ENCODE peak calls at places on chromosomes 16 and 17, in four cellular contexts. D is WERI-Rb-1, P is progenitor cell of endocrine pancreas, B is esophagus squamous epithelium. A is an unnamed sample.

GRCh38 chr16:68259421-68259820 is 4.9 kb upstream of the SLC7A6 start:
- DNase-seq in D (no peak), P (no peak), B (no peak), A (no peak)

GRCh38 chr16:11316331-11317015 is 28.8 kb upstream of the RMI2 start:
- DNase-seq in D (no peak), P (no peak), B (no peak), A (peak; percentile 43)

GRCh38 chr16:7321661-7322060 is 11.0 kb upstream of the RBFOX1 start:
- DNase-seq in D (peak; percentile 87), P (no peak), B (no peak), A (peak; percentile 31)

GRCh38 chr16:2468142-2468724 is 2.9 kb upstream of the NTN3 start:
- DNase-seq in D (no peak), P (no peak), B (no peak), A (peak; percentile 82)

GRCh38 chr17:43722921-43723665 is 35.5 kb downstream of the SOST start:
- DNase-seq in D (peak; percentile 48), P (no peak), B (no peak), A (no peak)

GRCh38 chr16:84482001-84482891 is 22.2 kb downstream of the MEAK7 start:
- DNase-seq in D (no peak), P (no peak), B (no peak), A (no peak)

GRCh38 chr17:41177727-41178271 is at the start of gene KRTAP4-2:
- DNase-seq in D (no peak), P (no peak), B (no peak), A (peak; percentile 15)

GRCh38 chr16:17798721-17799120 is 328.0 kb upstream of the XYLT1 start:
- DNase-seq in D (no peak), P (no peak), B (no peak), A (no peak)

GRCh38 chr16:50297301-50298074 is 31.1 kb downstream of the ADCY7 start:
- DNase-seq in D (peak; percentile 97), P (no peak), B (no peak), A (peak; percentile 47)

GRCh38 chr16:23947838-23948237 is 112.1 kb downstream of the PRKCB start:
- DNase-seq in D (no peak), P (no peak), B (no peak), A (no peak)

GRCh38 chr16:68382296-68382718 is 66.0 kb downstream of the SMPD3 start:
- DNase-seq in D (no peak), P (no peak), B (no peak), A (no peak)

GRCh38 chr16:67673712-67674580 is 7.3 kb downstream of the C16orf86 start:
- DNase-seq in D (no peak), P (no peak), B (no peak), A (no peak)

GRCh38 chr16:57786632-57787518 is 15.4 kb downstream of the KIFC3 start:
- DNase-seq in D (no peak), P (no peak), B (no peak), A (no peak)

GRCh38 chr17:72118588-72119279 is 2.1 kb upstream of the SOX9 start:
- DNase-seq in D (peak; percentile 70), P (peak; percentile 68), B (no peak), A (peak; percentile 71)

GRCh38 chr16:57527027-57527426 is 9.3 kb downstream of the CCDC102A start:
- DNase-seq in D (no peak), P (no peak), B (no peak), A (no peak)

GRCh38 chr16:46690281-46691178 is 1.1 kb downstream of the ORC6 start:
- DNase-seq in D (no peak), P (no peak), B (no peak), A (peak; percentile 25)

GRCh38 chr16:27426423-27427408 is 24.7 kb downstream of the IL21R start:
- DNase-seq in D (no peak), P (peak; percentile 6), B (no peak), A (peak; percentile 5)

GRCh38 chr16:67490330-67491096 is 7.2 kb upstream of the AGRP start:
- DNase-seq in D (no peak), P (no peak), B (no peak), A (no peak)

GRCh38 chr16:30184430-30185140 is 1.2 kb downstream of the CORO1A start:
- DNase-seq in D (peak; percentile 8), P (no peak), B (no peak), A (peak; percentile 19)

GRCh38 chr17:46876353-46876887 is 25.0 kb downstream of the WNT9B start:
- DNase-seq in D (peak; percentile 66), P (peak; percentile 28), B (no peak), A (no peak)

GRCh38 chr17:4199818-4200402 is 56.9 kb downstream of the CYB5D2 start:
- DNase-seq in D (no peak), P (no peak), B (no peak), A (no peak)

GRCh38 chr16:83717814-83718213 is 90.0 kb upstream of the HSBP1 start:
- DNase-seq in D (no peak), P (no peak), B (no peak), A (no peak)

GRCh38 chr17:72423718-72424117 is 302.9 kb downstream of the SOX9 start:
- DNase-seq in D (no peak), P (no peak), B (no peak), A (no peak)

GRCh38 chr17:70875729-70876344 is 706.5 kb downstream of the KCNJ2 start:
- DNase-seq in D (no peak), P (no peak), B (no peak), A (no peak)

GRCh38 chr16:49617710-49618330 is 238.1 kb downstream of the ZNF423 start:
- DNase-seq in D (no peak), P (no peak), B (no peak), A (no peak)

GRCh38 chr17:33097411-33097810 is 105.8 kb downstream of the SPACA3 start:
- DNase-seq in D (no peak), P (no peak), B (no peak), A (no peak)

GRCh38 chr17:48278755-48279491 is 151.1 kb downstream of the SKAP1 start:
- DNase-seq in D (no peak), P (no peak), B (no peak), A (no peak)

GRCh38 chr17:48915459-48916282 is 7.5 kb downstream of the UBE2Z start:
- DNase-seq in D (no peak), P (no peak), B (no peak), A (no peak)

GRCh38 chr16:84058664-84059063 is 16.1 kb upstream of the SLC38A8 start:
- DNase-seq in D (no peak), P (no peak), B (no peak), A (no peak)

GRCh38 chr17:76493505-76494167 is 7.6 kb downstream of the RHBDF2 start:
- DNase-seq in D (no peak), P (no peak), B (no peak), A (no peak)

GRCh38 chr16:48112603-48113400 is 43.0 kb downstream of the ABCC12 start:
- DNase-seq in D (no peak), P (no peak), B (no peak), A (no peak)

GRCh38 chr17:15171433-15172047 is 93.6 kb downstream of the PMP22 start:
- DNase-seq in D (peak; percentile 83), P (peak; percentile 78), B (no peak), A (peak; percentile 86)

GRCh38 chr17:82416771-82417170 is 1.4 kb upstream of the HEXD start:
- DNase-seq in D (no peak), P (no peak), B (no peak), A (no peak)
- TF ChIP-seq CTCF in D (no peak), P (peak; percentile 23), B (no peak), A (peak; percentile 49)

DNA sequence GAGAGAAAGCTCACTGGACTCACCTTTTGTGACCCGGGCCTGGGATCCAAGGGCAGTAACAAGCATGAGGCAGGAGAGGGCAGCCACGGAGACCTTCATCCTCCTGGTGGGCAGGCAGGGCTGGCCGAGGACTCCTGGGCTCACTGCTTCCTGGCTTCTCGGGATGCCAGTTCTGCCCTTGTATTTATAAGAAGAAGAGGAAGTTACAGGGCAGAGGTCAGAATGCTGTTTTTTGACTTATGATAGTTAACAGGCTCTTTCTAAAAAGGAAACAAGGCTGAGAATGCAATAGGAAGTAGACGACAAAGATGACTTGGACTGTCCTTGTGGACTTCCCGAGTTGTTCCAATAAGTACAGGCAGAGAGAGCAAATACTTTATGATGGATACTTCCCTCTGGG is at the start of gene CCL23:
- DNase-seq in D (no peak), P (no peak), B (no peak), A (no peak)
- TF ChIP-seq CTCF in D (no peak), P (no peak), B (no peak), A (no peak)

GRCh38 chr16:69855587-69855986 is 93.5 kb downstream of the WWP2 start:
- DNase-seq in D (no peak), P (no peak), B (no peak), A (no peak)

GRCh38 chr16:69861276-69862030 is 89.7 kb upstream of the CLEC18A start:
- DNase-seq in D (no peak), P (no peak), B (no peak), A (no peak)

GRCh38 chr16:69858196-69859104 is 92.7 kb upstream of the CLEC18A start:
- DNase-seq in D (no peak), P (no peak), B (no peak), A (no peak)

GRCh38 chr16:69860233-69861231 is 90.6 kb upstream of the CLEC18A start:
- DNase-seq in D (no peak), P (no peak), B (no peak), A (no peak)

GRCh38 chr16:69859105-69859969 is 91.8 kb upstream of the CLEC18A start:
- DNase-seq in D (peak; percentile 69), P (no peak), B (no peak), A (peak; percentile 36)
- TF ChIP-seq CTCF in D (peak; percentile 63), P (peak; percentile 20), B (no peak), A (peak; percentile 39)

GRCh38 chr17:82231312-82231561 is 2.4 kb downstream of the SLC16A3 start:
- DNase-seq in D (no peak), P (no peak), B (no peak), A (no peak)
- TF ChIP-seq CTCF in D (no peak), P (no peak), B (no peak), A (peak; percentile 48)

DNA sequence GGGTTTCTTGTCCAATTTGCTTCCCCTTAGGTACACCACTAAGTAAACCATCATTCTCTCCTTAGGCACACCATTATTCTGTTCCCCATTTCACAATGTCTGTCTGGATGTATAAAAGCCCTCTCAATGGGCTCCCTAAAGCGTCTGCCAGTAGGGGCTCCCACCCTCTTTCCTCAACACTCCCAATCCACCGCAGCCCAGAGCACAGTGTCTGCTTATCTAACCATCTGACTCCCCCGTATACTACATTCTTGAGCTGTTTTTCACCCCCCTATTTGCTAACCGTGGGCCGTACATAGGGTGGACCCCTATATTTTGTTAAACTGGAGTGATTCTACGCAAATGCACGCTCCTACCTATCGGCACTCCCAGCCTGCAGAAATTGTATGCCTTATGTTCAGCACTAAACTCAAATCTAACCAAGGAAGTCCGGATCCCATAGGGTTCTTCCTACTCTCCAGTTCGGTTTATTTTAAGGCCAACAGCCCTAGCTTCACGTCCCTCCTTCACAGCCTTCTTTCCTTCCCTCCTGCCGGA is 674 bp upstream of the PSMD3 start:
- DNase-seq in D (peak; percentile 78), P (peak; percentile 13), B (no peak), A (peak; percentile 29)
- TF ChIP-seq CTCF in D (peak; percentile 57), P (peak; percentile 26), B (no peak), A (no peak)

A was measured in glutamatergic neuron.